ENCODE peak calls at places on chromosomes 16 and 17, in ten cellular contexts. F, E, Y, V, H, R, C, Q, K and W are unnamed samples.
A peak's percentile ranks its signal among the peaks of the same experiment; 100 is the strongest.

GRCh38 chr16:56108724-56109123 is 82.6 kb upstream of the GNAO1 start:
- DNase-seq in K (no peak), C (no peak), V (no peak), Q (no peak), E (no peak), Y (no peak), H (no peak), F (no peak), R (no peak), W (no peak)

GRCh38 chr17:6555331-6556120 is 829 bp downstream of the PITPNM3 start:
- DNase-seq in R (no peak), Y (no peak), K (peak; percentile 19), Q (no peak), F (no peak), E (no peak), V (no peak), H (peak; percentile 65), C (peak; percentile 57), W (peak; percentile 40)

GRCh38 chr16:30395155-30395991 is at the start of gene ZNF48:
- DNase-seq in C (peak; percentile 84), E (peak; percentile 36), F (peak; percentile 37), H (peak; percentile 91), R (peak; percentile 95), K (peak; percentile 93), V (peak; percentile 88), Y (peak; percentile 82), Q (peak; percentile 94), W (peak; percentile 90)

GRCh38 chr16:4272114-4272954 is 489 bp downstream of the TFAP4 start:
- DNase-seq in H (peak; percentile 25), C (no peak), R (peak; percentile 82), Y (peak; percentile 50), E (no peak), K (peak; percentile 24), Q (peak; percentile 71), F (peak; percentile 29), V (peak; percentile 61), W (peak; percentile 62)

GRCh38 chr17:3974138-3974687 is 10.0 kb upstream of the ATP2A3 start:
- DNase-seq in F (no peak), R (no peak), K (no peak), C (no peak), Y (no peak), V (no peak), H (no peak), Q (no peak), E (no peak), W (no peak)

GRCh38 chr16:10661236-10661635 is 33.5 kb downstream of the TEKT5 start:
- DNase-seq in E (no peak), V (no peak), K (no peak), Y (no peak), R (no peak), F (no peak), H (no peak), Q (no peak), C (no peak), W (no peak)

GRCh38 chr17:48344241-48344640 is 85.8 kb downstream of the SKAP1 start:
- DNase-seq in E (no peak), V (no peak), R (no peak), C (no peak), Y (no peak), K (no peak), Q (no peak), H (no peak), F (no peak), W (no peak)

GRCh38 chr17:3770471-3770870 is 30.5 kb downstream of the ITGAE start:
- DNase-seq in K (no peak), Y (no peak), V (no peak), R (no peak), H (no peak), Q (no peak), F (peak; percentile 53), E (no peak), C (no peak), W (no peak)

GRCh38 chr16:89315791-89316581 is 98.5 kb downstream of the ZNF778 start:
- DNase-seq in H (peak; percentile 94), Y (peak; percentile 52), C (no peak), F (peak; percentile 68), Q (peak; percentile 57), K (peak; percentile 77), V (peak; percentile 42), R (peak; percentile 57), E (peak; percentile 85), W (peak; percentile 80)

GRCh38 chr16:80200079-80200478 is 340.7 kb upstream of the DYNLRB2 start:
- DNase-seq in R (no peak), V (no peak), Y (no peak), H (no peak), Q (no peak), F (no peak), E (no peak), K (no peak), C (no peak), W (no peak)

GRCh38 chr16:56910654-56911539 is 21.0 kb upstream of the HERPUD1 start:
- DNase-seq in H (peak; percentile 97), K (peak; percentile 98), V (no peak), F (no peak), Q (no peak), R (no peak), Y (no peak), C (no peak), E (no peak), W (no peak)

GRCh38 chr17:40086150-40087044 is 14.0 kb downstream of the NR1D1 start:
- DNase-seq in C (peak; percentile 72), R (peak; percentile 86), V (no peak), E (no peak), Y (peak; percentile 57), Q (peak; percentile 73), H (no peak), F (peak; percentile 45), K (no peak), W (peak; percentile 70)

GRCh38 chr17:78000351-78000750 is 41.8 kb downstream of the TNRC6C start:
- DNase-seq in V (no peak), C (no peak), R (no peak), Q (no peak), K (peak; percentile 63), F (no peak), E (no peak), Y (no peak), H (peak; percentile 80), W (no peak)

GRCh38 chr17:7191571-7192270 is 12.6 kb upstream of the ASGR1 start:
- DNase-seq in C (peak; percentile 70), K (no peak), Q (peak; percentile 66), V (no peak), H (peak; percentile 21), Y (peak; percentile 70), E (no peak), R (peak; percentile 71), F (no peak), W (no peak)

DNA sequence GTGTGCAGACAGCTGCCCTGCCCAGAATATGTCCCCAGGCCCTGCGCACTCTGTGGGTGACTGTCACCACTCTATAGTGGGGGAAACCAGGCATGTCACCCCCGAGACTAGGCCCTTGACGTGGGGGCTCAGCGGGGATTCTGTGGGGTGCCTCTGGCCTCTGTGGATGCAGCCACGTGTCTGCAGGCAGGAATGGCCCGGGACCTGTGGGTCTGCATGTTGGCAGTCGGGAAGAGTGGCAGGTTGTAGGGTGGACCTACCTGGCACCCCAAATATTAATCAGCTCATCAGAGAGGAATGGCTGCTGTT is 954 bp downstream of the IL32 start:
- DNase-seq in C (no peak), E (no peak), Q (no peak), V (no peak), F (no peak), R (no peak), K (no peak), H (no peak), Y (no peak), W (no peak)
- H3K4me3 ChIP-seq in C (no peak overlapping the region), E (peak overlapping the region; percentile 87), Q (peak overlapping the region; percentile 54), V (peak overlapping the region; percentile 69), F (peak overlapping the region; percentile 92), R (no peak overlapping the region), K (peak overlapping the region; percentile 15), H (peak overlapping the region; percentile 53), Y (no peak overlapping the region), W (peak overlapping the region; percentile 16)

GRCh38 chr17:50593321-50593720 is 32.8 kb downstream of the CACNA1G start:
- DNase-seq in V (peak; percentile 41), Y (no peak), F (no peak), C (no peak), H (no peak), E (no peak), Q (peak; percentile 83), K (no peak), R (no peak), W (no peak)
- H3K4me3 ChIP-seq in V (no peak overlapping the region), Y (no peak overlapping the region), F (no peak overlapping the region), C (no peak overlapping the region), H (no peak overlapping the region), E (no peak overlapping the region), Q (no peak overlapping the region), K (no peak overlapping the region), R (no peak overlapping the region), W (no peak overlapping the region)

DNA sequence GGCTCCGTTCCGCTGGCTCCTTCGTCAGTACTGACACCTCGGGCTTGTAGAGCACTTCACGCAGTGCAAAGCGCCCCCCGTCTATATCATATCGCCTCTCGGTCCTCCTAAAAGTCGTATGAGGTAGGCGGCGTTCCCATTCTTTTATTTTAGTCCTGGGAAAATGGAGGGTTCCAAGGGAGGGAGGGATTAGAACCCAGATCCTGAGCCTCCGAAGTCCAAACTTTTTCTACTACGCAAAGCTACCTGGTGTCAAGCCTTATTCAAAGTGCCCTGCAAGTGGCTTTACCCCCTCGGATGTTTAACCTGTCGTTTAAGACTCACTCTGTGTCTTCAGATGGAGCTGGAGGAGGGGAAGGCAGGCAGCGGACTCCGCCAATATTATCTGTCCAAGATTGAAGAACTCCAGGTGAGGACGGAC is 348 bp upstream of the FTSJ3 start:
- DNase-seq in E (no peak), Q (no peak), Y (no peak), C (no peak), H (no peak), K (no peak), V (no peak), R (peak; percentile 62), F (no peak), W (no peak)
- H3K4me3 ChIP-seq in E (peak overlapping the region; percentile 89), Q (peak overlapping the region; percentile 84), Y (peak overlapping the region; percentile 91), C (peak overlapping the region; percentile 66), H (peak overlapping the region; percentile 80), K (peak overlapping the region; percentile 97), V (peak overlapping the region; percentile 98), R (peak overlapping the region; percentile 87), F (peak overlapping the region; percentile 94), W (peak overlapping the region; percentile 80)

DNA sequence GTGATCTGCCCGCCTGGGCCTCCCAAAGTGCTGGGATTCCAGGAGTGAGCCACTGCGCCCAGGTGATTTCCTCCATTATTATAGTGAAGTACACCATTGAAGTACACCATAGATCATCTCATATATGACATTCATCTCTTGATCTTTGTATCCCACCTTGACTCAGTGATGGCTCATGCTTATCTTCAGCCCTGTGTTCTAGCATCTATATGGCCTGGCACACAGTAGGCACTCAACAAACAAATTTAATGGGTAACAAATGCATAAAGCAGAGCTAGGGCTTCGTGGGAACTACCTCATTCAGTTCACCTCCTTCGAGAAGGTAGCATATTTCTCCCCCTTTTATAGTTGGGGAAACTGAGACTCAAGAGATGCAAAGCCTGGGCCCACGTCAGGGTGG is 952 bp downstream of the ENKD1 start:
- DNase-seq in R (no peak), H (no peak), K (no peak), V (no peak), F (no peak), Y (no peak), C (no peak), E (no peak), Q (no peak), W (no peak)
- H3K4me3 ChIP-seq in R (peak overlapping the region; percentile 83), H (peak overlapping the region; percentile 72), K (peak overlapping the region; percentile 64), V (peak overlapping the region; percentile 78), F (peak overlapping the region; percentile 39), Y (peak overlapping the region; percentile 86), C (peak overlapping the region; percentile 66), E (peak overlapping the region; percentile 92), Q (peak overlapping the region; percentile 94), W (no peak overlapping the region)

GRCh38 chr16:5615868-5616642 is 518.5 kb upstream of the EEF2KMT start:
- DNase-seq in H (peak; percentile 3), F (no peak), R (peak; percentile 81), E (no peak), Y (no peak), C (no peak), K (no peak), Q (peak; percentile 47), V (peak; percentile 25), W (peak; percentile 38)
- H3K4me3 ChIP-seq in H (no peak overlapping the region), F (no peak overlapping the region), R (no peak overlapping the region), E (no peak overlapping the region), Y (no peak overlapping the region), C (no peak overlapping the region), K (no peak overlapping the region), Q (no peak overlapping the region), V (no peak overlapping the region), W (no peak overlapping the region)